ENCODE peak calls at places on chromosomes 16 and 17, in six cellular contexts. One of them, this sample, is unnamed.

GRCh38 chr17:71689782-71690181 is 431.0 kb upstream of the SOX9 start:
- DNase-seq in uterus: no peak
- DNase-seq in CD14-positive monocyte: no peak
- DNase-seq in AG10803: no peak
- DNase-seq in ovary: no peak
- DNase-seq in fibroblast of pulmonary artery: no peak
- DNase-seq in this sample: no peak

GRCh38 chr17:75011788-75012319 is 616 bp upstream of the MRPL58 start:
- DNase-seq in uterus: peak
- DNase-seq in CD14-positive monocyte: no peak
- DNase-seq in AG10803: peak
- DNase-seq in ovary: peak
- DNase-seq in fibroblast of pulmonary artery: peak
- DNase-seq in this sample: no peak

GRCh38 chr17:3167574-3167973 is 29.7 kb upstream of the OR1A2 start:
- DNase-seq in uterus: no peak
- DNase-seq in CD14-positive monocyte: no peak
- DNase-seq in AG10803: no peak
- DNase-seq in ovary: no peak
- DNase-seq in fibroblast of pulmonary artery: no peak
- DNase-seq in this sample: no peak

GRCh38 chr17:43755389-43755875 is 3.2 kb downstream of the SOST start:
- DNase-seq in uterus: no peak
- DNase-seq in CD14-positive monocyte: no peak
- DNase-seq in AG10803: no peak
- DNase-seq in ovary: no peak
- DNase-seq in fibroblast of pulmonary artery: peak
- DNase-seq in this sample: peak

GRCh38 chr16:89534147-89534788 is 26.1 kb downstream of the SPG7 start:
- DNase-seq in uterus: no peak
- DNase-seq in CD14-positive monocyte: peak
- DNase-seq in AG10803: peak
- DNase-seq in ovary: no peak
- DNase-seq in fibroblast of pulmonary artery: peak
- DNase-seq in this sample: no peak

GRCh38 chr16:3020604-3021448 is 658 bp downstream of the TNFRSF12A start:
- DNase-seq in uterus: peak
- DNase-seq in CD14-positive monocyte: peak
- DNase-seq in AG10803: peak
- DNase-seq in ovary: peak
- DNase-seq in fibroblast of pulmonary artery: peak
- DNase-seq in this sample: peak

GRCh38 chr17:30378191-30378796 is 433 bp upstream of the CPD start:
- DNase-seq in uterus: peak
- DNase-seq in CD14-positive monocyte: no peak
- DNase-seq in AG10803: no peak
- DNase-seq in ovary: peak
- DNase-seq in fibroblast of pulmonary artery: peak
- DNase-seq in this sample: peak

GRCh38 chr17:66302761-66303626 is 581 bp downstream of the PRKCA start:
- DNase-seq in uterus: peak
- DNase-seq in CD14-positive monocyte: peak
- DNase-seq in AG10803: peak
- DNase-seq in ovary: peak
- DNase-seq in fibroblast of pulmonary artery: peak
- DNase-seq in this sample: peak

GRCh38 chr17:13420294-13421277 is 181.1 kb downstream of the HS3ST3A1 start:
- DNase-seq in uterus: no peak
- DNase-seq in CD14-positive monocyte: peak
- DNase-seq in AG10803: peak
- DNase-seq in ovary: no peak
- DNase-seq in fibroblast of pulmonary artery: peak
- DNase-seq in this sample: no peak

DNA sequence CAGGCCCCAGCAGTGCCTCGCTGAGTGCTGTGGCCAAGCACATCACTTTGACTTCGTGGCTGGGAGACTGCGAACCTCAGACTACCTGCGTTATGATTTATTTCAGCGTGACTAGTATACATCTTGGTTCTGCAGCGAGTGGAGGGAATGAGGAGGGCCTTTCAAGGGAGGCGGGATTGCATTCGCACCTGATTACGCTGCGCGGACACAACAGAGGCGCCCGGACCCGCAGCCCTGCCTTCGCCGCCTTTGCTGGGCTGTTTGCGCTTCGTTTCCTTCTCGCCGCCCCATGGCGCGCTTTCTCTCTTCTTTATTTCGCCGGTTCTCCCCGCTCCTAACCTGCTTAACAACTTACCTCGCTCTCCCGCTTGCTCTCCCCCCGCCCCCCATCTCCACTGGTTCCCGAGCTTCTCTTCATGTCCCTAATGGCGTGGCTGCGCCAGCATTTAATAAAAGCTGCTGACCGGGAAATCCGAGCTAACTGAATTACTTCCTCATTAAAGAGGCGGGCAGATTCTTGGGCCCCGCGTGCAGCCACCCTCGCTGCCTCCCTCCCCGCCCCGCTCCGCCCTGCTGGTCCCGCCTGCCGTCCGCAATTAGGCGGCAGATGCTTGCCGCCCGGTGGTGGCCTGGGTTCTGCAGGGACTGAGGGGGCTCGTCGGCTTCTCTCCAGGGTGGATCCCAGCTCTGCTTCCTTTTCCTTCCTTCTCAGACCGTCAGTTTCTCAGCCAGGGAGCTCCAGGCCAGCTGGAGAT is 257.6 kb upstream of the SDK2 start:
- DNase-seq in uterus: no peak
- DNase-seq in CD14-positive monocyte: peak
- DNase-seq in AG10803: no peak
- DNase-seq in ovary: no peak
- DNase-seq in fibroblast of pulmonary artery: no peak
- DNase-seq in this sample: peak
- TF ChIP-seq CTCF in uterus: no peak
- TF ChIP-seq CTCF in CD14-positive monocyte: no peak
- TF ChIP-seq CTCF in AG10803: no peak
- TF ChIP-seq CTCF in ovary: no peak
- TF ChIP-seq CTCF in fibroblast of pulmonary artery: no peak
- TF ChIP-seq CTCF in this sample: no peak

GRCh38 chr16:14669776-14670175 is 24.3 kb downstream of the PLA2G10 start:
- DNase-seq in uterus: no peak
- DNase-seq in CD14-positive monocyte: no peak
- DNase-seq in AG10803: no peak
- DNase-seq in ovary: peak
- DNase-seq in fibroblast of pulmonary artery: no peak
- DNase-seq in this sample: no peak
- TF ChIP-seq CTCF in uterus: no peak
- TF ChIP-seq CTCF in CD14-positive monocyte: no peak
- TF ChIP-seq CTCF in AG10803: no peak
- TF ChIP-seq CTCF in ovary: no peak
- TF ChIP-seq CTCF in fibroblast of pulmonary artery: no peak
- TF ChIP-seq CTCF in this sample: no peak

GRCh38 chr16:50781043-50781442 is 39.2 kb downstream of the CYLD start:
- DNase-seq in uterus: no peak
- DNase-seq in CD14-positive monocyte: no peak
- DNase-seq in AG10803: no peak
- DNase-seq in ovary: no peak
- DNase-seq in fibroblast of pulmonary artery: no peak
- DNase-seq in this sample: no peak
- TF ChIP-seq CTCF in uterus: no peak
- TF ChIP-seq CTCF in CD14-positive monocyte: peak
- TF ChIP-seq CTCF in AG10803: no peak
- TF ChIP-seq CTCF in ovary: no peak
- TF ChIP-seq CTCF in fibroblast of pulmonary artery: peak
- TF ChIP-seq CTCF in this sample: peak

DNA sequence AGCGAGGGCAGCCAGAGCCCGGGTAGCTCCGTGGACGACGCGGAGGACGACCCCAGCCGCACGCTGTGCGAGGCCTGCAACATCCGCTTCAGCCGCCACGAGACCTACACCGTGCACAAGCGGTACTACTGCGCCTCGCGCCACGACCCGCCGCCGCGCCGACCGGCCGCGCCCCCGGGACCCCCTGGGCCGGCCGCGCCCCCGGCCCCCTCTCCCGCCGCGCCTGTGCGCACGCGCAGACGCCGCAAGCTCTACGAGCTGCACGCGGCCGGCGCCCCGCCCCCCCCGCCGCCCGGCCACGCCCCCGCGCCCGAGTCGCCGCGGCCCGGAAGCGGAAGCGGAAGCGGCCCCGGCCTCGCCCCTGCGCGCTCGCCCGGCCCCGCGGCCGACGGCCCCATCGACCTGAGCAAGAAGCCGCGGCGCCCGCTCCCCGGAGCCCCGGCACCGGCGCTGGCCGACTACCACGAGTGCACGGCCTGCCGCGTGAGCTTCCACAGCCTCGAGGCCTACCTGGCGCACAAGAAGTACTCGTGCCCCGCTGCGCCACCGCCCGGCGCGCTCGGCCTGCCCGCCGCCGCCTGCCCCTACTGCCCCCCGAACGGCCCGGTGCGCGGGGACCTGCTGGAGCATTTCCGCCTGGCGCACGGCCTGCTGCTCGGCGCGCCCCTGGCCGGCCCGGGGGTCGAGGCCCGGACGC is 36.1 kb upstream of the ZC3H18 start:
- DNase-seq in uterus: peak
- DNase-seq in CD14-positive monocyte: peak
- DNase-seq in AG10803: peak
- DNase-seq in ovary: peak
- DNase-seq in fibroblast of pulmonary artery: peak
- DNase-seq in this sample: peak
- TF ChIP-seq CTCF in uterus: peak
- TF ChIP-seq CTCF in CD14-positive monocyte: no peak
- TF ChIP-seq CTCF in AG10803: no peak
- TF ChIP-seq CTCF in ovary: no peak
- TF ChIP-seq CTCF in fibroblast of pulmonary artery: no peak
- TF ChIP-seq CTCF in this sample: no peak

GRCh38 chr16:85557083-85557975 is 55.8 kb upstream of the GSE1 start:
- DNase-seq in uterus: peak
- DNase-seq in CD14-positive monocyte: no peak
- DNase-seq in AG10803: no peak
- DNase-seq in ovary: no peak
- DNase-seq in fibroblast of pulmonary artery: peak
- DNase-seq in this sample: no peak
- TF ChIP-seq CTCF in uterus: peak
- TF ChIP-seq CTCF in CD14-positive monocyte: no peak
- TF ChIP-seq CTCF in AG10803: peak
- TF ChIP-seq CTCF in ovary: no peak
- TF ChIP-seq CTCF in fibroblast of pulmonary artery: peak
- TF ChIP-seq CTCF in this sample: no peak

DNA sequence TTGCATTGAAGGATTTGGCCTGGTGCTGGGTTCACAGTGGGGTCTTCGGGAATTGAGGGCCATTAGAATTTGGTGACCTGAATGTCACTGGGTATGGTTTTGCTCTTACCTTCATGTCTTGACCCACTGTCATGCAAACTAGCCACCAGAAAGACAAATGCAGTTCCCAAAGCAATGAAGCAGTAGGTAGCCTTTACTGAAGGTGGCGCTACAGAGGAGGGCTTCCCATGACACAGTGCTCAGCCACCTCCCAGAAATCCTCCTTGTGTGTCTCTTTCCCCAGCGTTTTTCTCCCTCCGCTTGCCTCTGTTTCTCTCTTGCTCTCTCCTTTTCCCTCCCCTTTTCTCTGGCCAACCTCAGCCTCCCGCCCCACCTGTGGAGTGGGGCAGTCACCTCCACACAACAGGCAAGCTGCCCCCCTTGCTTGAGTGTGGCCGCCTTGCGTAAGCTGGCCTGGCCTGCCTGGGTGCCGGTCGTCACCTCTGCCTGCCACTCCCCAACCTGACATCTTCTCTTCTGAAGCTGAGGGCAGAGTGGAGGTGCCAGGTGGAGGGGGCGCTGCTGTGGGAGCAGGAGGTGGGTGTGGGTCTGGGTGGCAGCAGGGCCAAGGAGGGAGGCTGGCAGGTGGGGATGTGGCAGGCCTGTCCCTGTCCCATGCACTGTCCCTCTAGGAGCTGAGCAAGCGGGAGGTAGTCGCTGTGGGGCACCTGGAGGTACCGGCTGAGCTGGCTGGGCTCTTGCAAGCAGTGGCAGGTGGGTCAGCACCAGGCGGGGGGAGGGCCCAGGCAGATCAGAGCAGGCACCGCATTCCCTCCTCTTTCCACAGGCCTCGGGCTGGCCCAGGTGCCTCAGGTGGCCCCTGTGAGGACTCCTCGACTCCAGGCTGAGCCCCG is 34.7 kb downstream of the MYO15A start:
- DNase-seq in uterus: no peak
- DNase-seq in CD14-positive monocyte: no peak
- DNase-seq in AG10803: no peak
- DNase-seq in ovary: no peak
- DNase-seq in fibroblast of pulmonary artery: peak
- DNase-seq in this sample: no peak
- TF ChIP-seq CTCF in uterus: no peak
- TF ChIP-seq CTCF in CD14-positive monocyte: peak
- TF ChIP-seq CTCF in AG10803: peak
- TF ChIP-seq CTCF in ovary: no peak
- TF ChIP-seq CTCF in fibroblast of pulmonary artery: peak
- TF ChIP-seq CTCF in this sample: no peak

DNA sequence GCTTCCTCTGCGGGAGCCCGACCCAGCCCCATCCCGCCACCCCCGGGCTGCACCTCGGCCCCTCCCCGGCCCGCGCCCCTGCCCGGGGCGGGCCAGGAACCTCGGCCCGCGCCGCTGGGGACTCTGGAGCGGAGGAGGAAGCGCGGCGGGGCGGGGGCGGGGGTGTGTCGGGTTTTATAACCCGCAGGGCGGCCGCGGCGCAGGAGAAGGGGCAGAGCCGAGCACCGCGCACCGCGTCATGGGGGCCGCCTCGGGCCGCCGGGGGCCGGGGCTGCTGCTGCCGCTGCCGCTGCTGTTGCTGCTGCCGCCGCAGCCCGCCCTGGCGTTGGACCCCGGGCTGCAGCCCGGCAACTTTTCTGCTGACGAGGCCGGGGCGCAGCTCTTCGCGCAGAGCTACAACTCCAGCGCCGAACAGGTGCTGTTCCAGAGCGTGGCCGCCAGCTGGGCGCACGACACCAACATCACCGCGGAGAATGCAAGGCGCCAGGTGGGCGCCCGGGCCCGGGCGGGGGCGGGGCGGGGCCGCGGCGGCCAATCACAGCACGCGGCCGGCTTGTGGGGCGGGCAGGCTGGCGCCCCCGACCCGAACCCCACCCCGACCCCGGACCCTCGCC is at the start of gene ACE:
- DNase-seq in uterus: no peak
- DNase-seq in CD14-positive monocyte: no peak
- DNase-seq in AG10803: no peak
- DNase-seq in ovary: no peak
- DNase-seq in fibroblast of pulmonary artery: no peak
- DNase-seq in this sample: no peak
- TF ChIP-seq CTCF in uterus: no peak
- TF ChIP-seq CTCF in CD14-positive monocyte: no peak
- TF ChIP-seq CTCF in AG10803: no peak
- TF ChIP-seq CTCF in ovary: no peak
- TF ChIP-seq CTCF in fibroblast of pulmonary artery: no peak
- TF ChIP-seq CTCF in this sample: no peak